ENCODE peak calls at places on chromosomes 11 and 22, in six cellular contexts. O is nephron progenitor cell, Y is AG04450, A is dorsolateral prefrontal cortex, S is colonic mucosa, X is osteoblast. C is an unnamed sample.

GRCh38 chr11:13007702-13008435 is 1.2 kb upstream of the RASSF10 start:
- DNase-seq in O (no peak), Y (no peak), X (peak), A (no peak), S (peak), C (no peak)

GRCh38 chr11:69264486-69264885 is 29.5 kb upstream of the MYEOV start:
- DNase-seq in S (no peak), Y (no peak), A (no peak), X (no peak), O (no peak), C (no peak)

GRCh38 chr11:87767615-87768014 is 407.6 kb downstream of the RAB38 start:
- DNase-seq in Y (no peak), S (no peak), A (no peak), O (no peak), X (no peak), C (no peak)

GRCh38 chr11:60169264-60169915 is 13.5 kb downstream of the MS4A6A start:
- DNase-seq in O (peak), X (peak), S (no peak), Y (no peak), A (no peak), C (no peak)

GRCh38 chr22:29886601-29887000 is 3.6 kb downstream of the MTMR3 start:
- DNase-seq in O (no peak), X (no peak), S (no peak), A (no peak), Y (no peak), C (no peak)

GRCh38 chr11:88183233-88183632 is 8.0 kb upstream of the RAB38 start:
- DNase-seq in O (no peak), X (no peak), A (no peak), Y (no peak), S (no peak), C (no peak)

GRCh38 chr11:31102875-31103274 is 266.7 kb downstream of the DCDC1 start:
- DNase-seq in X (no peak), O (no peak), Y (no peak), S (no peak), A (no peak), C (no peak)

GRCh38 chr11:128535468-128536457 is 51.6 kb downstream of the ETS1 start:
- DNase-seq in X (no peak), A (no peak), O (no peak), S (no peak), Y (no peak), C (no peak)

GRCh38 chr22:41448189-41448808 is 1.7 kb upstream of the TOB2 start:
- DNase-seq in A (peak), S (peak), O (peak), X (peak), Y (peak), C (peak)

GRCh38 chr11:70131606-70132190 is 53.6 kb downstream of the ANO1 start:
- DNase-seq in S (no peak), Y (no peak), O (no peak), X (peak), A (no peak), C (no peak)

GRCh38 chr11:11148104-11148509 is 204.9 kb downstream of the CSNK2A3 start:
- DNase-seq in A (no peak), O (peak), S (no peak), Y (no peak), X (peak), C (peak)

GRCh38 chr11:1918436-1919315 is 827 bp upstream of the TNNT3 start:
- DNase-seq in O (no peak), Y (no peak), A (no peak), X (peak), S (no peak), C (no peak)

GRCh38 chr22:31106651-31107205 is 640 bp downstream of the SELENOM start:
- DNase-seq in O (no peak), Y (no peak), X (peak), A (no peak), S (peak), C (no peak)

GRCh38 chr22:50307891-50308596 is 598 bp upstream of the PLXNB2 start:
- DNase-seq in S (peak), O (no peak), A (no peak), Y (no peak), X (peak), C (no peak)

GRCh38 chr11:77710358-77710757 is 72.8 kb upstream of the CLNS1A start:
- DNase-seq in O (no peak), A (no peak), S (no peak), Y (peak), X (no peak), C (no peak)

GRCh38 chr11:2763939-2764338 is 64.1 kb upstream of the KCNQ1OT1 start:
- DNase-seq in O (no peak), Y (no peak), X (no peak), A (no peak), S (no peak), C (no peak)

GRCh38 chr11:59802639-59803176 is 7.9 kb downstream of the MRPL16 start:
- DNase-seq in X (no peak), O (no peak), S (peak), A (peak), Y (no peak), C (no peak)

GRCh38 chr11:1746956-1747752 is 3.2 kb downstream of the IFITM10 start:
- DNase-seq in A (no peak), S (no peak), O (no peak), X (peak), Y (no peak), C (no peak)

GRCh38 chr22:24289138-24289537 is 18.5 kb downstream of the SPECC1L start:
- DNase-seq in X (peak), Y (peak), S (no peak), O (no peak), A (no peak), C (no peak)

GRCh38 chr11:101035872-101036271 is 93.7 kb downstream of the PGR start:
- DNase-seq in X (no peak), A (no peak), Y (no peak), S (no peak), O (no peak), C (no peak)

GRCh38 chr11:101030692-101031091 is 98.9 kb downstream of the PGR start:
- DNase-seq in S (no peak), O (no peak), A (no peak), X (no peak), Y (no peak), C (no peak)

GRCh38 chr11:101030015-101030414 is 99.6 kb downstream of the PGR start:
- DNase-seq in S (no peak), A (no peak), X (no peak), O (no peak), Y (no peak), C (no peak)

GRCh38 chr11:101031713-101032112 is 97.9 kb downstream of the PGR start:
- DNase-seq in X (no peak), A (no peak), O (no peak), Y (no peak), S (no peak), C (no peak)

DNA sequence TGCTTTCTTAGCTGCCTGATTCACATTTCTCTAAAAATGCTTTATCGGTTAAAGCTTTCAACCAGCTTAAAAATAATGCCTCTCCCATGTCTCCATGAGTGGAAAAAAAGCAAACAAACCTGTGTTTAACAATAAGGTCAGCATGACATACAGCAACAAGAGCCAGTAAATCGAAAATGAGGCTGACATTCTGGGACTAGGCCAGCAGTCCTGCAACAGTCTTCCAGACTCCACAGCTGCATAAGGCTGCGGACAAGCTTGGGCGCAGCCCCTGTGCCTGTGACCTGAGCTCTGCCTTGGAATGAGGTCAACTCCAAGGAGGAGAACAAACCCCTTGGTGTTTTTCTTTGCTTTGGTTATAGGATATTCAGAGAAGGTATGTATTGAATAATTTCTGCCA is 95.5 kb downstream of the PGR start:
- DNase-seq in S (no peak), Y (no peak), O (peak), X (no peak), A (no peak), C (no peak)
- TF ChIP-seq CTCF in S (no peak), Y (no peak), O (no peak), X (no peak), A (no peak), C (no peak)

GRCh38 chr22:37713761-37714160 is 16.9 kb downstream of the TRIOBP start:
- DNase-seq in O (no peak), Y (no peak), A (no peak), S (no peak), X (no peak), C (no peak)
- TF ChIP-seq CTCF in O (no peak), Y (no peak), A (no peak), S (no peak), X (no peak), C (no peak)

DNA sequence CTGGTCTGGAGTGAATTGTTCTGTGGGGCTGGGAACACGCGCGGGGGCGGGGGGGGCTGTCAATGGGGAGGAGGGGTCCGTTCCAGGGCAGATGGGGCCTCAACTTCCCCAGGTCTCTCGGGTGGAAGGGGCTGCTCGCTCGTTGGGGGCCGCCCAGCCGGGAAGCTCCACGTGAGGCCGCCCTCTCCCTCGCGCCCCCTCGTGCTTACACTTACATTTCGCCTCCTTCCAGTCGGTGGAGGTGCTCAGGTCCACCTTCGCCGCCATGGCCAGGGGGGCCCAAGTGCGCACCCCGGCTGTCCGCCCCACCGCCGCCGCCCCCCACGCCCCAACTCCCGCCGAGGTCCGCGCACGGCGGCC is 451 bp downstream of the MACROD1 start:
- DNase-seq in X (peak), Y (no peak), O (peak), A (no peak), S (peak), C (no peak)
- TF ChIP-seq CTCF in X (no peak), Y (no peak), O (no peak), A (no peak), S (no peak), C (no peak)

GRCh38 chr11:6567371-6567745 is 36.1 kb downstream of the RRP8 start:
- DNase-seq in A (no peak), S (no peak), X (no peak), Y (no peak), O (no peak), C (no peak)

GRCh38 chr11:6569706-6570105 is 33.7 kb downstream of the RRP8 start:
- DNase-seq in A (no peak), Y (no peak), O (no peak), S (no peak), X (no peak), C (no peak)

GRCh38 chr11:6566704-6567370 is 36.6 kb downstream of the RRP8 start:
- DNase-seq in A (no peak), Y (no peak), X (peak), S (no peak), O (no peak), C (no peak)

GRCh38 chr11:6565988-6566703 is 37.3 kb downstream of the RRP8 start:
- DNase-seq in Y (no peak), O (no peak), X (peak), A (no peak), S (no peak), C (no peak)

DNA sequence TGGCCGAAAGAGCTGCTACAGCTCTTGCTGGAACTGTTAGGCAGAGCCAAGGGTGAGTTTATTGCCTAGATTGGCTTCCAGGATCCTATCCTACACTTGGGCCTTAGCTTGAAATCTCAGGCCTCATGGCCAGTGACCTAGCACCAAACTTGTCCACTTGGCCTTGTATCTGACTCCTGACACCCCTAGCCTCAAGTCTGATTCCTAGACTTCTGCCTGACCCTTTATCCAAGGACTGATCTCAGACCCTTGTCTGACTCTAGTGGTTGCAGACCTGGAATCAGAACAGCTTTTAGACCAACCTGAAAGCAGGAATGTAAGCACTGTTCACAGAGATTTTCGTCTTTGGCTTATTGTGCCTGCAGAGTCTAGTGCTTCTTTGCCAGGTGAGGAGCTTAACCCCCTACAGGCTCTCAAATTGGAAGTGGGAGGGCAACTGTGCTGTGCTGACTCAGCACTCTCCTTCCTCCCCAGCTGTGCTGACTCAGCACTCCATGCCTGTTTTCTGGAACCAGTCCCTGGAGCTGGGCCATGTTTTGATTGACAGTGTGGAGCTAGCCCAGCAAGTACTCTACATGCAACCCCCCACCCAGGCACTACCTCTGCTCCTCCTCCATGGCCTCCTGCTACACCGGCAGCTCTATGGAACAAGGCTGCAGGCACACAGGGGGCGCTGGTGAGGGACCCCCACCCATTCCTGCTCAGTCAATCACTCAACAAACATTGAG is 35.1 kb downstream of the RRP8 start:
- DNase-seq in O (no peak), A (peak), Y (peak), X (peak), S (no peak), C (no peak)
- TF ChIP-seq CTCF in O (no peak), A (no peak), Y (peak), X (no peak), S (no peak), C (no peak)

DNA sequence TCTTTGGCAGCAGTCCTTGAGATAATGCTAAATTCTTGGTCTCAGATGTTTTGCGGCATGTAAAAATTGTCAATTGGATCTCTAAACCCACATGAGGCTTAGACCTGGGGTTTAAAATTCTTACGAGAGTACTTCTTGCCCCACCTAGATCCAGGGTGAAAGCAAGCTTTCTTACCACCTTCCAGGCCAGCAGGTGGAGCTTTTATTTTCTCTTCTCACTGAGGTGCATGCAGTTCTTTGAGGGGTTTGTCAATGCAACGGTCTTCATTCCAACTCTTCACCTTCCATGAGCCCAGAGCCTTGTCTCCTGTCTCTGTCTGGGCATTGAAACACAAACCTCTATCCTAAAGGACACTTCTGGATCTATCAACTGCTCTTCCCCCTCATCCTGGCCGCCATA is 154.1 kb downstream of the MYO18B start:
- DNase-seq in S (no peak), A (no peak), O (no peak), Y (no peak), X (no peak), C (no peak)
- TF ChIP-seq CTCF in S (no peak), A (no peak), O (no peak), Y (no peak), X (no peak), C (no peak)

DNA sequence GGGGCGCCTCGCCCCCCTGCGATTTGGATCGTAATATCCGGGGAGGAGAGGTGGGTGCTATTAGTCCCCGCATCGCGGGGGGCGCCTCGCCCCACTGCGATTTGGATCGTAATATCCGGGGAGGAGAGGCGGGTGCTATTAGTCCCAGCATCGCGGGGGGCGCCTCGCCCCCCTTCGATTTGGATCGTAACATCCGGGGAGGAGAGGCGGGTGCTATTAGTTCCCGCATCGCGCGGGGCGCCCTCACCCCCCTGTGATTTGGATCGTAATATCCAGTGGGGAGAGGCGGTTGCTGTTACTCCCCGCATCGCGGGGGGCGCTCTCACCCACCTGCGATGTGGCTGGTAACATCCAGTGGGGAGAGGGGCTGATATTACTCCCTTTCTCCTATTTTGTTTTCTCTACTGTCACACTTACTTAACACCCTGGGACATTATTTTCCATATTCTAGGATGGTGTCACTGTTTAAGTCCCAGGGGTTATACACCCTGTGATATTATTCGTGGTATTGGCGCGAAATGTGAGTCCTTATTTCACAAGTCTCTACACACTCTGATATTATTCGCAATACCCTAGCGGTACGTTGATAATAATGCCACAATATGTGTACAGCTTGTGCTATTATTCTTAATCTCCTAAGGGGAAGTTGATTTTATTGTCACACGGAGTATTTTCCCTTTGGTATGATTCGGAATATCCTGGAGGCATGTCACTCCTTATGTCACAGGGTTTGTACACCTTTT is 57.8 kb upstream of the ALDH3B2 start:
- DNase-seq in S (no peak), O (no peak), X (peak), Y (no peak), A (no peak), C (no peak)
- TF ChIP-seq CTCF in S (no peak), O (peak), X (peak), Y (peak), A (peak), C (no peak)

GRCh38 chr22:47152236-47152635 is 389.8 kb downstream of the TBC1D22A start:
- DNase-seq in Y (no peak), X (no peak), S (no peak), A (no peak), O (no peak), C (no peak)
- TF ChIP-seq CTCF in Y (no peak), X (no peak), S (no peak), A (no peak), O (no peak), C (no peak)

DNA sequence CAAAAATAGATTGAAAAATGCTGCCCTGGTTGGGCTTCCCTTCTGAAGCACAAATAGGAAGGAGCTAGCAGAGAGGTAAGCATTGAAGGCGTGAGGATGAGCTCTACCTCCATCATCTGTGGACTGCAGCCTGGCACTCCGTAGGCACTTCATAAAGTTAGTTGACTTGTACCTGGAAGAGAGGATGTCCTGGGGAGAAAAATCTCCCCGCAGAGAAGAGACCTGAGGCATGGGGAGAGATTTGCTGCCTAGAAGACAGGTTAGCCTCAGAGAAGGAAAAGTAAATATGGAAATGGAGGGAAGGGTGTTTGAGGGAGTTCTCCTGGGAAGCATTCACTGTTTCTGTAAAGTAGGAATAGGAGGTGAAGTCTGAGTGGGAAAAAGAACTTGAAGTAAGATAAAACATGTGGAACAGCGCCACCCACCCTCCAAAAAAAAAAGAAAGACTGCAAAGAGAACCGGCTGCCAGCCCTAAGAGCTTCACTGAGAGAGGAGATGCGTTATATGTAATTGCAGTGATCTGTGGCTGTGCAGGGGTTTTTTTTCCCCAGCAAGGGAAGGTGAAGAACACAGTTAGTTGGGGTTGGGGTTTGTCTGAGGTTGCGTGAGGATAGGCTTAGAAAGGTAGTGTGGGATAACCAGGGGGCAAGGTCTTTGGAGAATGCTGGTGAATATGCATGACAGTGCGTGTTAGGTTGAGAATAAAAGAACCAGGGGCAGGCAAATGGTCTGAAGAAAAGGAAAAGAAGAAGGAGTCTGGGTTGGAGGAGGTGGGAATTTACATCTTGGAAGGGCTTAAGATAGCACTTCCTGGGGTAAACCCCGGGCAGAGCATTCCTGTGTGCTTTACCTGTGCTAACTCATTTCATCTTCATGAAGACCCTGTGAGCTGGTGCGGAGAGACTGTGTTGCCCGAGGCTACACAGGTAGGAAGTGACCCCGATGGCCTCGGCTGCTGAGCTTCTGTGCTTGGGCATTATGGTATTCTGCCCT is 16.0 kb downstream of the TNRC6B start:
- DNase-seq in S (no peak), X (peak), Y (no peak), A (no peak), O (no peak), C (peak)
- TF ChIP-seq CTCF in S (no peak), X (peak), Y (peak), A (peak), O (peak), C (peak)